ENCODE peak calls at places on chromosomes 13 and 19, in nine cellular contexts. One of them, this sample, is unnamed. For H3K4me1, the result is how much of the 10 kb centered on the place peaks cover.

GRCh38 chr13:33217256-33217655 is 68.3 kb downstream of the STARD13 start:
- DNase-seq in IMR-90: no peak
- DNase-seq in SJSA1: no peak
- DNase-seq in astrocyte: no peak
- DNase-seq in heart left ventricle: no peak
- DNase-seq in A549: no peak
- DNase-seq in lower lobe of right lung: no peak
- DNase-seq in uterus: no peak
- DNase-seq in ovary: no peak
- DNase-seq in this sample: no peak

GRCh38 chr19:49064768-49065611 is at the start of gene NTF4:
- DNase-seq in IMR-90: no peak
- DNase-seq in SJSA1: no peak
- DNase-seq in astrocyte: no peak
- DNase-seq in heart left ventricle: no peak
- DNase-seq in A549: peak
- DNase-seq in lower lobe of right lung: peak
- DNase-seq in uterus: no peak
- DNase-seq in ovary: peak
- DNase-seq in this sample: peak

GRCh38 chr13:40247845-40248244 is 418.6 kb downstream of the FOXO1 start:
- DNase-seq in IMR-90: no peak
- DNase-seq in SJSA1: no peak
- DNase-seq in astrocyte: no peak
- DNase-seq in heart left ventricle: no peak
- DNase-seq in A549: no peak
- DNase-seq in lower lobe of right lung: no peak
- DNase-seq in uterus: no peak
- DNase-seq in ovary: no peak
- DNase-seq in this sample: peak

GRCh38 chr13:25422153-25422552 is 50.4 kb downstream of the ATP8A2 start:
- DNase-seq in IMR-90: no peak
- DNase-seq in SJSA1: no peak
- DNase-seq in astrocyte: no peak
- DNase-seq in heart left ventricle: no peak
- DNase-seq in A549: no peak
- DNase-seq in lower lobe of right lung: no peak
- DNase-seq in uterus: no peak
- DNase-seq in ovary: no peak
- DNase-seq in this sample: no peak

GRCh38 chr19:38544569-38545315 is 73.0 kb downstream of the MAP4K1 start:
- DNase-seq in IMR-90: peak
- DNase-seq in SJSA1: no peak
- DNase-seq in astrocyte: no peak
- DNase-seq in heart left ventricle: no peak
- DNase-seq in A549: no peak
- DNase-seq in lower lobe of right lung: peak
- DNase-seq in uterus: no peak
- DNase-seq in ovary: no peak
- DNase-seq in this sample: no peak

GRCh38 chr19:5049561-5049960 is 80.6 kb downstream of the KDM4B start:
- DNase-seq in IMR-90: no peak
- DNase-seq in SJSA1: no peak
- DNase-seq in astrocyte: no peak
- DNase-seq in heart left ventricle: no peak
- DNase-seq in A549: no peak
- DNase-seq in lower lobe of right lung: no peak
- DNase-seq in uterus: no peak
- DNase-seq in ovary: no peak
- DNase-seq in this sample: no peak

GRCh38 chr19:55179570-55180484 is at the start of gene SYT5:
- DNase-seq in IMR-90: no peak
- DNase-seq in SJSA1: no peak
- DNase-seq in astrocyte: no peak
- DNase-seq in heart left ventricle: no peak
- DNase-seq in A549: peak
- DNase-seq in lower lobe of right lung: no peak
- DNase-seq in uterus: no peak
- DNase-seq in ovary: peak
- DNase-seq in this sample: peak

GRCh38 chr19:48918801-48919247 is 14.7 kb upstream of the DHDH start:
- DNase-seq in IMR-90: no peak
- DNase-seq in SJSA1: no peak
- DNase-seq in astrocyte: no peak
- DNase-seq in heart left ventricle: no peak
- DNase-seq in A549: no peak
- DNase-seq in lower lobe of right lung: no peak
- DNase-seq in uterus: no peak
- DNase-seq in ovary: no peak
- DNase-seq in this sample: peak

GRCh38 chr13:51435002-51435578 is 17.7 kb downstream of the INTS6 start:
- DNase-seq in IMR-90: peak
- DNase-seq in SJSA1: no peak
- DNase-seq in astrocyte: no peak
- DNase-seq in heart left ventricle: no peak
- DNase-seq in A549: peak
- DNase-seq in lower lobe of right lung: no peak
- DNase-seq in uterus: no peak
- DNase-seq in ovary: no peak
- DNase-seq in this sample: peak

GRCh38 chr13:74305876-74306275 is 171.7 kb upstream of the KLF12 start:
- DNase-seq in IMR-90: no peak
- DNase-seq in SJSA1: no peak
- DNase-seq in astrocyte: no peak
- DNase-seq in heart left ventricle: no peak
- DNase-seq in A549: no peak
- DNase-seq in lower lobe of right lung: no peak
- DNase-seq in uterus: no peak
- DNase-seq in ovary: no peak
- DNase-seq in this sample: no peak

GRCh38 chr19:51124729-51125128 is at the start of gene SIGLEC9:
- DNase-seq in IMR-90: no peak
- DNase-seq in SJSA1: no peak
- DNase-seq in astrocyte: no peak
- DNase-seq in heart left ventricle: peak
- DNase-seq in A549: no peak
- DNase-seq in lower lobe of right lung: peak
- DNase-seq in uterus: no peak
- DNase-seq in ovary: peak
- DNase-seq in this sample: no peak

GRCh38 chr13:100210966-100211710 is 122.2 kb downstream of the PCCA start:
- DNase-seq in IMR-90: peak
- DNase-seq in SJSA1: peak
- DNase-seq in astrocyte: peak
- DNase-seq in heart left ventricle: no peak
- DNase-seq in A549: no peak
- DNase-seq in lower lobe of right lung: no peak
- DNase-seq in uterus: no peak
- DNase-seq in ovary: no peak
- DNase-seq in this sample: no peak

DNA sequence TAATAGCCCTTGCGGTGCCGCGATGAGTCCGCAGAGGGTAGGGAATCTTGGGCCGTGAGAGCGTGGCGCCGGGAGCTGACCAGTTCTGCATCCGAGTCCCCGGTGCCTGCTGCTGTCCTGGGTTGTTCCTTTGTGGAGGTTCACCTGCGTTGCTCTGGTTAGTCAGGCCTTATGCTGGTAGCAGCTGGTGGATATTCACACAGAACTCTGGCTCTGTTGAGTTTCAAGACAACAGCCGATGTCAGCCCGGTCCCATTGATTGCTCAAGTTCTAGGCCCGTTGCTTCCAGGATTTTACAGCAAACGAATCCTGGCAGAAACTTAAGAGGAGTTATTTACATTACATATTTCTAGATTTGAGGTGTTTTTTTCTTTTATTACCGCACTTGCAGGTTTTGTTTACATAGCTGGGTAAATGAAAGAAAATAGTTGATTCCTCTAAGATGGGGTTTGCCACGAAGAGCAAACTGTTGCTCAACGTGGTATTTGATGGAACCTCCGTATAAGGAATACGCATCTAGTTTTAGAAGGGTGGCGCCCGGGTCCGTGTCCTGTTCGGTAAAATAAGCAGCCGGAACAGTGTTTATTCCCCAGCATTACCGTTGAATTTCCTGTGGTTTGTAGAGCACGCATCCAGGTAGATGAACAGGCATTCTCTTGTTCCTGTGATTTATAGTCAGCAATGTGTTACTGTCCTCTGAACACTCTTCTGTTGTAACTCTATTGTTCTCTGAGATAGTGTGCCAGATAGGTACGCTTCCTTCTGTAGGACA is 1.3 kb downstream of the CLDN10 start:
- DNase-seq in IMR-90: no peak
- DNase-seq in SJSA1: no peak
- DNase-seq in astrocyte: no peak
- DNase-seq in heart left ventricle: no peak
- DNase-seq in A549: no peak
- DNase-seq in lower lobe of right lung: peak
- DNase-seq in uterus: no peak
- DNase-seq in ovary: no peak
- DNase-seq in this sample: peak
- H3K4me3 ChIP-seq in IMR-90: no peak
- H3K4me3 ChIP-seq in SJSA1: no peak
- H3K4me3 ChIP-seq in astrocyte: no peak
- H3K4me3 ChIP-seq in heart left ventricle: no peak
- H3K4me3 ChIP-seq in A549: no peak
- H3K4me3 ChIP-seq in lower lobe of right lung: no peak
- H3K4me3 ChIP-seq in uterus: no peak
- H3K4me3 ChIP-seq in ovary: no peak
- H3K4me3 ChIP-seq in this sample: no peak

DNA sequence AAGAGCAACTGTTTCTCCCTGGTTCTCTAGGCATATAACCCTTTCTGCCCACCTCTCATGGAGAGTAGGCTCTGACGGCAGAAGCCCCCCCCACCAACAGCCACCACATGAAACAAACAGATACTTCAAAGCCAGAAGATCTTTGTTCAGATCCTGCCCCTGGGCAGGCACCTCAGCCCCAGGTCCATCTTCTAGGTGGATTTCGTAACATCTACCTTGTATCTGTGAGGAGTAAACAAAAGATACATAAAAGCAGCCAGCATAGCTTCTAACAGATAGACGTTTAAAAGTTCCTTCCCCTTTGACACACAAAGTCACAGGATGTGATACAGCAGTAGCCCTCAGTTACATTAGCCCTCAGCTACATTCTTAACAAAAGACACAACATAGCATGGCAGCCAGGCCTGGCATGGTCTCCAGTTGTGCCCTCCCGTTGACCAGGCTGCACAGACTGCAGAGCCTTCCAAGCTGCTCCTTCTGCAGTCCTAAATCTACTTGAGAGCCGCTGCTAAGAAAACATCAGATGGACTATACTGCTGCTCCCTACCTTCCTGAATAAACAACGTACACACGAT is 35.4 kb downstream of the BRD4 start:
- DNase-seq in IMR-90: no peak
- DNase-seq in SJSA1: no peak
- DNase-seq in astrocyte: no peak
- DNase-seq in heart left ventricle: no peak
- DNase-seq in A549: no peak
- DNase-seq in lower lobe of right lung: no peak
- DNase-seq in uterus: no peak
- DNase-seq in ovary: no peak
- DNase-seq in this sample: no peak
- H3K4me1 ChIP-seq in IMR-90: half or more
- H3K4me1 ChIP-seq in SJSA1: half or more
- H3K4me1 ChIP-seq in astrocyte: under half
- H3K4me1 ChIP-seq in heart left ventricle: half or more
- H3K4me1 ChIP-seq in A549: half or more
- H3K4me1 ChIP-seq in lower lobe of right lung: half or more
- H3K4me1 ChIP-seq in uterus: under half
- H3K4me1 ChIP-seq in ovary: half or more
- H3K4me1 ChIP-seq in this sample: half or more

GRCh38 chr13:24168980-24169379 is 8.5 kb downstream of the SPATA13 start:
- DNase-seq in IMR-90: no peak
- DNase-seq in SJSA1: no peak
- DNase-seq in astrocyte: peak
- DNase-seq in heart left ventricle: no peak
- DNase-seq in A549: no peak
- DNase-seq in lower lobe of right lung: no peak
- DNase-seq in uterus: no peak
- DNase-seq in ovary: no peak
- DNase-seq in this sample: no peak

GRCh38 chr13:24165746-24166145 is 5.2 kb downstream of the SPATA13 start:
- DNase-seq in IMR-90: peak
- DNase-seq in SJSA1: no peak
- DNase-seq in astrocyte: peak
- DNase-seq in heart left ventricle: no peak
- DNase-seq in A549: no peak
- DNase-seq in lower lobe of right lung: no peak
- DNase-seq in uterus: no peak
- DNase-seq in ovary: no peak
- DNase-seq in this sample: no peak

GRCh38 chr13:24172071-24172470 is 11.6 kb downstream of the SPATA13 start:
- DNase-seq in IMR-90: no peak
- DNase-seq in SJSA1: no peak
- DNase-seq in astrocyte: no peak
- DNase-seq in heart left ventricle: no peak
- DNase-seq in A549: no peak
- DNase-seq in lower lobe of right lung: no peak
- DNase-seq in uterus: no peak
- DNase-seq in ovary: no peak
- DNase-seq in this sample: no peak

GRCh38 chr13:24167666-24168391 is 7.3 kb downstream of the SPATA13 start:
- DNase-seq in IMR-90: no peak
- DNase-seq in SJSA1: no peak
- DNase-seq in astrocyte: no peak
- DNase-seq in heart left ventricle: no peak
- DNase-seq in A549: no peak
- DNase-seq in lower lobe of right lung: no peak
- DNase-seq in uterus: no peak
- DNase-seq in ovary: no peak
- DNase-seq in this sample: no peak

GRCh38 chr13:24168392-24168750 is 7.9 kb downstream of the SPATA13 start:
- DNase-seq in IMR-90: no peak
- DNase-seq in SJSA1: no peak
- DNase-seq in astrocyte: peak
- DNase-seq in heart left ventricle: no peak
- DNase-seq in A549: no peak
- DNase-seq in lower lobe of right lung: no peak
- DNase-seq in uterus: no peak
- DNase-seq in ovary: no peak
- DNase-seq in this sample: no peak
- H3K4me3 ChIP-seq in IMR-90: no peak
- H3K4me3 ChIP-seq in SJSA1: no peak
- H3K4me3 ChIP-seq in astrocyte: no peak
- H3K4me3 ChIP-seq in heart left ventricle: no peak
- H3K4me3 ChIP-seq in A549: no peak
- H3K4me3 ChIP-seq in lower lobe of right lung: no peak
- H3K4me3 ChIP-seq in uterus: no peak
- H3K4me3 ChIP-seq in ovary: no peak
- H3K4me3 ChIP-seq in this sample: no peak

GRCh38 chr13:44350775-44351504 is 22.7 kb upstream of the SERP2 start:
- DNase-seq in IMR-90: no peak
- DNase-seq in SJSA1: no peak
- DNase-seq in astrocyte: no peak
- DNase-seq in heart left ventricle: no peak
- DNase-seq in A549: no peak
- DNase-seq in lower lobe of right lung: no peak
- DNase-seq in uterus: no peak
- DNase-seq in ovary: no peak
- DNase-seq in this sample: no peak
- H3K4me1 ChIP-seq in IMR-90: under half
- H3K4me1 ChIP-seq in SJSA1: under half
- H3K4me1 ChIP-seq in astrocyte: under half
- H3K4me1 ChIP-seq in heart left ventricle: under half
- H3K4me1 ChIP-seq in A549: under half
- H3K4me1 ChIP-seq in lower lobe of right lung: under half
- H3K4me1 ChIP-seq in uterus: under half
- H3K4me1 ChIP-seq in ovary: under half
- H3K4me1 ChIP-seq in this sample: under half

GRCh38 chr19:1513492-1514294 is 874 bp upstream of the ADAMTSL5 start:
- DNase-seq in IMR-90: peak
- DNase-seq in SJSA1: peak
- DNase-seq in astrocyte: no peak
- DNase-seq in heart left ventricle: no peak
- DNase-seq in A549: peak
- DNase-seq in lower lobe of right lung: peak
- DNase-seq in uterus: peak
- DNase-seq in ovary: no peak
- DNase-seq in this sample: peak
- H3K4me3 ChIP-seq in IMR-90: peak
- H3K4me3 ChIP-seq in SJSA1: peak
- H3K4me3 ChIP-seq in astrocyte: peak
- H3K4me3 ChIP-seq in heart left ventricle: peak
- H3K4me3 ChIP-seq in A549: peak
- H3K4me3 ChIP-seq in lower lobe of right lung: peak
- H3K4me3 ChIP-seq in uterus: peak
- H3K4me3 ChIP-seq in ovary: peak
- H3K4me3 ChIP-seq in this sample: peak